ENCODE peak calls at places on chromosomes 5 and 9, in nine cellular contexts. A is naive thymus-derived CD4-positive, alpha-beta T cell; W is SJCRH30; I is CD4-positive, alpha-beta memory T cell; T is heart right ventricle; P is AG04450; F is keratinocyte; S is pancreas; R is mammary epithelial cell. V is an unnamed sample.

GRCh38 chr5:1311443-1312055 is 16.7 kb upstream of the TERT start:
- DNase-seq in A (no peak), W (no peak), I (no peak), T (no peak), P (no peak), F (no peak), S (no peak), R (no peak), V (no peak)

GRCh38 chr9:78778843-78779486 is 482.0 kb downstream of the PSAT1 start:
- DNase-seq in A (no peak), W (peak), I (no peak), T (no peak), P (no peak), F (no peak), S (no peak), R (no peak), V (no peak)

GRCh38 chr9:121838757-121839669 is 187.6 kb downstream of the DAB2IP start:
- DNase-seq in A (no peak), W (no peak), I (no peak), T (no peak), P (no peak), F (no peak), S (no peak), R (no peak), V (no peak)

GRCh38 chr5:61623401-61624069 is 291.5 kb downstream of the ZSWIM6 start:
- DNase-seq in A (no peak), W (no peak), I (no peak), T (no peak), P (no peak), F (no peak), S (no peak), R (no peak), V (no peak)

GRCh38 chr5:178826216-178826615 is 33.5 kb upstream of the ZNF354B start:
- DNase-seq in A (no peak), W (no peak), I (no peak), T (no peak), P (no peak), F (peak), S (no peak), R (peak), V (no peak)

GRCh38 chr5:55546991-55547390 is 12.2 kb upstream of the PLPP1 start:
- DNase-seq in A (no peak), W (no peak), I (no peak), T (no peak), P (no peak), F (no peak), S (no peak), R (no peak), V (no peak)

GRCh38 chr9:129781991-129782390 is 21.0 kb upstream of the TOR1B start:
- DNase-seq in A (no peak), W (no peak), I (no peak), T (no peak), P (no peak), F (no peak), S (no peak), R (no peak), V (no peak)

GRCh38 chr5:138832218-138832617 is 42.9 kb downstream of the LRRTM2 start:
- DNase-seq in A (no peak), W (no peak), I (no peak), T (no peak), P (no peak), F (no peak), S (no peak), R (no peak), V (no peak)

GRCh38 chr5:110726249-110727024 is at the start of gene TMEM232:
- DNase-seq in A (peak), W (peak), I (peak), T (peak), P (no peak), F (peak), S (peak), R (peak), V (peak)

GRCh38 chr5:80852331-80853245 is 107.6 kb upstream of the RASGRF2 start:
- DNase-seq in A (no peak), W (no peak), I (no peak), T (no peak), P (no peak), F (no peak), S (no peak), R (no peak), V (no peak)

GRCh38 chr9:14661421-14662059 is 31.7 kb downstream of the ZDHHC21 start:
- DNase-seq in A (no peak), W (peak), I (no peak), T (no peak), P (peak), F (no peak), S (no peak), R (peak), V (no peak)

GRCh38 chr5:154823605-154824004 is 26.8 kb downstream of the FAXDC2 start:
- DNase-seq in A (no peak), W (no peak), I (no peak), T (no peak), P (no peak), F (no peak), S (no peak), R (no peak), V (no peak)

GRCh38 chr5:90548069-90548593 is 10.5 kb upstream of the ADGRV1 start:
- DNase-seq in A (no peak), W (no peak), I (no peak), T (peak), P (no peak), F (no peak), S (peak), R (no peak), V (no peak)

GRCh38 chr5:1806199-1806598 is 5.0 kb downstream of the NDUFS6 start:
- DNase-seq in A (no peak), W (no peak), I (no peak), T (no peak), P (no peak), F (no peak), S (no peak), R (no peak), V (no peak)

GRCh38 chr5:179504191-179504590 is 46.2 kb upstream of the RUFY1 start:
- DNase-seq in A (no peak), W (no peak), I (no peak), T (no peak), P (no peak), F (no peak), S (no peak), R (no peak), V (no peak)

GRCh38 chr5:3122985-3123762 is 371.7 kb upstream of the IRX2 start:
- DNase-seq in A (no peak), W (no peak), I (no peak), T (no peak), P (no peak), F (no peak), S (no peak), R (no peak), V (no peak)

GRCh38 chr5:78985407-78986223 is 505 bp upstream of the ARSB start:
- DNase-seq in A (no peak), W (peak), I (no peak), T (peak), P (peak), F (no peak), S (peak), R (peak), V (peak)

GRCh38 chr5:151627650-151628049 is 36.5 kb upstream of the FAT2 start:
- DNase-seq in A (no peak), W (no peak), I (no peak), T (no peak), P (no peak), F (no peak), S (no peak), R (peak), V (no peak)

DNA sequence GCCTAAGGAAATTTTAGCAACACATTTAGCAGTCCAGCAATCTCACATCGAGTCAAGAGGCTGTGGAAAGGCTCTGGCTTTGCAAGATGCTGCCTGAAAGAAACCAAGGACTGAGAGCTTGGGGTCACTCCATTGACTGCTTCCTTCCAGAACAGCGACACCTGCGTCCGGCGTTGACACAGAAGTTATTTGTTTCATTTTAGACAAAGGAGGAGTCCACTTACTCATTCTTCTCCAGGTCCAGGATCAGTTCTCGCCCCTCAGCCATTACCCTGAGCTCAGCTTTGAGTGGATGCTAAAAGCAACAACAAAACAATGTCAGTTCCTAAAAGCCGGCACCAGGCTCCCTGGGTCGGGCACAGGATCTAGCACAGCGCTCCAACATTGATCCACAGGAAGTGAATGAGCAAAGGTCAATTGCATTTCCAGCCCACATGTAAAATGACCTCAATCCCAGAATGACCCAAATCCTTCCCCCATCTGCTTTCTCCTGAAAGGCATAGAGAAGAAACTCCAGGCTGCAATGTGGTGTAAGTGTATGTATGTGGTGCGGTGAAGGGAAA is 11.3 kb downstream of the ADAM19 start:
- DNase-seq in A (no peak), W (no peak), I (no peak), T (peak), P (no peak), F (no peak), S (no peak), R (no peak), V (peak)
- H3K27ac ChIP-seq in A (no peak), W (no peak), I (peak), T (peak), P (peak), F (no peak), S (no peak), R (no peak), V (peak)

GRCh38 chr9:27089706-27090105 is 19.3 kb upstream of the TEK start:
- DNase-seq in A (no peak), W (no peak), I (no peak), T (no peak), P (no peak), F (no peak), S (no peak), R (no peak), V (no peak)

GRCh38 chr9:27088981-27089380 is 20.0 kb upstream of the TEK start:
- DNase-seq in A (no peak), W (no peak), I (no peak), T (no peak), P (peak), F (no peak), S (no peak), R (no peak), V (no peak)

GRCh38 chr9:27090231-27090630 is 18.8 kb upstream of the TEK start:
- DNase-seq in A (no peak), W (no peak), I (no peak), T (no peak), P (no peak), F (no peak), S (no peak), R (no peak), V (no peak)

GRCh38 chr9:27085456-27085855 is 23.6 kb upstream of the TEK start:
- DNase-seq in A (no peak), W (no peak), I (no peak), T (no peak), P (no peak), F (no peak), S (no peak), R (no peak), V (no peak)

GRCh38 chr9:27086818-27087680 is 22.0 kb upstream of the TEK start:
- DNase-seq in A (no peak), W (no peak), I (no peak), T (no peak), P (peak), F (no peak), S (no peak), R (no peak), V (no peak)
- H3K27ac ChIP-seq in A (no peak), W (no peak), I (no peak), T (no peak), P (peak), F (no peak), S (no peak), R (no peak), V (no peak)

DNA sequence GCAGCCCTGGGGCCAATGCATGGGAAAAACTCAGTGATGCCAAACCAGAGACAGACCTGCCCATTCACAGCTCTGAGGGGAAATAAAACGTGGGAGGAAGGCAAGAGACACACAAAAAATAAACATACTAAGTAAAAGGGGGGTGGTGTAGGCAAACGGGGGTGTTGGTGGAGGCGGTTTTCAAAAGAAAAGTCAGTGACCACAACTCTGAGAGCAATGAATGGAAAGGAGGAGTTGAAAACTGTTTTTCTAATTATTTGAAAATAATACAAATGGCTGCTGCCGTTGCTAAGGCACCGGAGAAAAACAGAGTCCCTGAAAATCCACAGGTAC is 293.5 kb downstream of the EFNA5 start:
- DNase-seq in A (no peak), W (no peak), I (no peak), T (no peak), P (no peak), F (no peak), S (no peak), R (no peak), V (no peak)
- H3K27ac ChIP-seq in A (no peak), W (no peak), I (no peak), T (no peak), P (peak), F (no peak), S (no peak), R (no peak), V (no peak)

GRCh38 chr5:37791321-37791720 is 48.5 kb downstream of the GDNF start:
- DNase-seq in A (no peak), W (no peak), I (no peak), T (no peak), P (no peak), F (no peak), S (no peak), R (no peak), V (no peak)

GRCh38 chr5:37789991-37790390 is 49.9 kb downstream of the GDNF start:
- DNase-seq in A (no peak), W (no peak), I (no peak), T (no peak), P (no peak), F (no peak), S (no peak), R (peak), V (no peak)

GRCh38 chr5:37786416-37786815 is 53.4 kb downstream of the GDNF start:
- DNase-seq in A (no peak), W (no peak), I (no peak), T (no peak), P (no peak), F (no peak), S (no peak), R (no peak), V (no peak)

GRCh38 chr5:37787742-37788141 is 52.1 kb downstream of the GDNF start:
- DNase-seq in A (no peak), W (no peak), I (no peak), T (no peak), P (no peak), F (no peak), S (no peak), R (no peak), V (no peak)

DNA sequence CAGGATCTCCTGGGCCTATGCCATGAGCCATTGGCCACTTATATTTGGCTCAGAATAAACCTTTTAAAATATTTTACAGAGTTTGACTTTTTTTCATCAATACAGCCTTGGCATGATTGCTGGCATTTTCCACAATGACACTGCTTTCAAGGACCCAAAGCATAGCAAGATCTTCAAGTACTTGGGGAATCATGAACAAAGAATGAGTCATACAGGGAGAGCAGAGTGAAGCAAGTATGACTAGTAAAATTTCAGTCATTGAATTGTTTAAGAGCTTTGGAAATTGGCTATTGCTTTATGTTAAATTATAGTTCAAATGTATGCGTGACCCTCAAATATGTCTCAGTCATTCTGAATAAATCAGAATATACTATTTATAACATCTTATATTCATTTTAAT is 53.0 kb downstream of the GDNF start:
- DNase-seq in A (no peak), W (no peak), I (no peak), T (no peak), P (no peak), F (peak), S (no peak), R (peak), V (no peak)
- H3K27ac ChIP-seq in A (no peak), W (no peak), I (no peak), T (no peak), P (no peak), F (no peak), S (no peak), R (no peak), V (no peak)

GRCh38 chr9:33620738-33621439 is 96.8 kb downstream of the ANKRD18B start:
- DNase-seq in A (no peak), W (peak), I (no peak), T (no peak), P (peak), F (peak), S (no peak), R (peak), V (no peak)
- H3K27ac ChIP-seq in A (no peak), W (peak), I (no peak), T (no peak), P (peak), F (peak), S (no peak), R (peak), V (no peak)

V was measured in substantia nigra.